ENCODE peak calls at places on chromosomes 12 and 14, in ten cellular contexts. W is thoracic aorta; E is spleen; R is mucosa of descending colon; B is kidney; K is heart left ventricle; V is colonic mucosa; J is aorta; P is psoas muscle; D is CD8-positive, alpha-beta memory T cell. Z is an unnamed sample.

GRCh38 chr12:58601529-58601928 is 318.8 kb downstream of the LRIG3 start:
- DNase-seq in R (no peak), E (no peak), D (no peak), B (no peak), K (no peak), V (no peak), J (no peak), P (no peak), W (no peak), Z (no peak)

GRCh38 chr14:34237098-34237497 is 224.9 kb downstream of the SPTSSA start:
- DNase-seq in D (no peak), W (no peak), V (no peak), R (no peak), P (no peak), K (no peak), B (no peak), J (no peak), E (no peak), Z (no peak)

GRCh38 chr12:1911598-1912575 is 6.6 kb downstream of the CACNA2D4 start:
- DNase-seq in J (peak; percentile 65), V (peak; percentile 10), R (no peak), E (peak; percentile 65), W (no peak), D (no peak), B (no peak), P (peak; percentile 88), K (no peak), Z (no peak)

GRCh38 chr12:53973093-53974042 is at the start of gene HOXC11:
- DNase-seq in J (peak; percentile 90), B (peak; percentile 90), R (no peak), K (no peak), E (peak; percentile 62), W (no peak), D (no peak), V (no peak), P (peak; percentile 73), Z (no peak)

GRCh38 chr12:91576432-91576831 is 393.8 kb upstream of the DCN start:
- DNase-seq in B (no peak), J (no peak), D (no peak), R (no peak), V (no peak), W (no peak), K (no peak), E (no peak), P (no peak), Z (no peak)

GRCh38 chr12:118773956-118774723 is 207.2 kb upstream of the SRRM4 start:
- DNase-seq in D (no peak), P (no peak), K (no peak), J (peak; percentile 72), W (no peak), B (no peak), V (no peak), R (no peak), E (no peak), Z (peak; percentile 87)

GRCh38 chr14:82385043-82385442 is 851.4 kb upstream of the SEL1L start:
- DNase-seq in V (no peak), E (no peak), J (no peak), B (no peak), P (no peak), D (no peak), R (no peak), K (no peak), W (no peak), Z (no peak)

GRCh38 chr14:53217283-53217994 is 64.3 kb upstream of the DDHD1 start:
- DNase-seq in R (peak; percentile 85), J (peak; percentile 92), V (peak; percentile 78), E (peak; percentile 93), K (peak; percentile 83), P (peak; percentile 81), D (peak; percentile 55), B (peak; percentile 91), W (peak; percentile 9), Z (peak; percentile 45)

GRCh38 chr14:106210650-106211049 is 684.3 kb downstream of the TMEM121 start:
- DNase-seq in W (no peak), V (no peak), K (no peak), R (no peak), E (no peak), P (no peak), B (no peak), D (no peak), J (no peak), Z (no peak)

GRCh38 chr12:11482955-11483354 is 87.6 kb upstream of the PRB2 start:
- DNase-seq in K (no peak), W (no peak), V (no peak), J (no peak), E (no peak), D (no peak), B (no peak), P (no peak), R (no peak), Z (no peak)

GRCh38 chr14:90830931-90831701 is 14.9 kb upstream of the TTC7B start:
- DNase-seq in W (no peak), E (peak; percentile 73), K (no peak), J (peak; percentile 69), R (no peak), D (no peak), P (peak; percentile 39), V (no peak), B (peak; percentile 66), Z (no peak)

GRCh38 chr12:91657016-91657415 is 474.4 kb upstream of the DCN start:
- DNase-seq in V (no peak), B (no peak), W (no peak), D (no peak), P (no peak), E (no peak), J (no peak), R (no peak), K (no peak), Z (no peak)

GRCh38 chr12:52713960-52714886 is 10.9 kb upstream of the KRT77 start:
- DNase-seq in K (no peak), D (no peak), J (no peak), R (no peak), E (no peak), W (no peak), B (peak; percentile 64), V (no peak), P (no peak), Z (no peak)
- H3K4me3 ChIP-seq in K (peak overlapping the region; percentile 3), D (peak overlapping the region; percentile 42), J (no peak overlapping the region), R (no peak overlapping the region), E (no peak overlapping the region), W (peak overlapping the region; percentile 23), B (no peak overlapping the region), V (no peak overlapping the region), P (no peak overlapping the region), Z (peak overlapping the region; percentile 4)

GRCh38 chr12:117466677-117467362 is 105.4 kb upstream of the NOS1 start:
- DNase-seq in K (no peak), W (no peak), B (no peak), R (peak; percentile 30), J (no peak), E (no peak), P (no peak), V (no peak), D (no peak), Z (no peak)
- H3K9me3 ChIP-seq in K (peaks cover 11% of the 10 kb centered on the region), W (no peaks in the 10 kb centered on the region), B (peaks cover 6% of the 10 kb centered on the region), R (peaks cover 4% of the 10 kb centered on the region), J (peaks cover 2% of the 10 kb centered on the region), E (peaks cover 11% of the 10 kb centered on the region), P (peaks cover 6% of the 10 kb centered on the region), V (no peaks in the 10 kb centered on the region), D (no peaks in the 10 kb centered on the region), Z (peaks cover 2% of the 10 kb centered on the region)

DNA sequence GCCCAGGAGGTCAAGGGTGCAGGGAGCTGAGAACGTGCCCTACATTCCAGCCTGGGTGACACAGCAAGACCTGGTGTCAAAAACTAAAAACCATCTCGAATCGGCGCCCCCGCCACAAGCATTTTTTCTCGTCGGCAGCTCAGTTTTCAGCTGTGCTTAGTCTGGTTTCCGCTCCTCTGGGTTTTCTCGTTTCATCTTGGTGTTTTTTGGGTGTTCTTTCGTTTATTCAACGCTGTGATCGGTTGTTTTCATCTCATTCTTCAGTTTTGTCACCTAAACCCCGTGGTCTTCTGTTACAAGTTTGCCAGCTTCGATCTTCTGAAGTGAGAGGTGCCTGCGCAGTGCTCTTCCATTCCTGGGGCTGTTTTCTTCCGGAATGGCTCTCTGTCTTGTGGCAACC is 41.4 kb downstream of the NOC4L start:
- DNase-seq in W (no peak), J (no peak), V (no peak), K (no peak), B (peak; percentile 32), R (no peak), P (no peak), D (no peak), E (no peak), Z (no peak)
- H3K4me3 ChIP-seq in W (peak overlapping the region; percentile 59), J (no peak overlapping the region), V (no peak overlapping the region), K (no peak overlapping the region), B (no peak overlapping the region), R (no peak overlapping the region), P (no peak overlapping the region), D (peak overlapping the region; percentile 61), E (no peak overlapping the region), Z (no peak overlapping the region)

GRCh38 chr12:34297790-34298164 is 275.5 kb downstream of the ALG10 start:
- DNase-seq in V (no peak), P (peak; percentile 27), K (peak; percentile 6), E (peak; percentile 22), R (no peak), D (no peak), J (peak; percentile 7), B (no peak), W (no peak), Z (no peak)

GRCh38 chr12:34297126-34297789 is 275.0 kb downstream of the ALG10 start:
- DNase-seq in V (no peak), B (peak; percentile 41), K (peak; percentile 9), D (no peak), W (no peak), E (peak; percentile 41), R (no peak), P (peak; percentile 19), J (peak; percentile 43), Z (no peak)

GRCh38 chr12:34298971-34299801 is 276.9 kb downstream of the ALG10 start:
- DNase-seq in W (no peak), P (peak; percentile 9), B (peak; percentile 34), D (no peak), R (peak; percentile 8), V (no peak), K (peak; percentile 10), J (peak; percentile 33), E (peak; percentile 51), Z (no peak)

GRCh38 chr12:34299802-34300193 is 277.5 kb downstream of the ALG10 start:
- DNase-seq in R (no peak), W (no peak), J (peak; percentile 51), E (peak; percentile 16), V (no peak), K (no peak), B (peak; percentile 13), D (no peak), P (peak; percentile 12), Z (no peak)

DNA sequence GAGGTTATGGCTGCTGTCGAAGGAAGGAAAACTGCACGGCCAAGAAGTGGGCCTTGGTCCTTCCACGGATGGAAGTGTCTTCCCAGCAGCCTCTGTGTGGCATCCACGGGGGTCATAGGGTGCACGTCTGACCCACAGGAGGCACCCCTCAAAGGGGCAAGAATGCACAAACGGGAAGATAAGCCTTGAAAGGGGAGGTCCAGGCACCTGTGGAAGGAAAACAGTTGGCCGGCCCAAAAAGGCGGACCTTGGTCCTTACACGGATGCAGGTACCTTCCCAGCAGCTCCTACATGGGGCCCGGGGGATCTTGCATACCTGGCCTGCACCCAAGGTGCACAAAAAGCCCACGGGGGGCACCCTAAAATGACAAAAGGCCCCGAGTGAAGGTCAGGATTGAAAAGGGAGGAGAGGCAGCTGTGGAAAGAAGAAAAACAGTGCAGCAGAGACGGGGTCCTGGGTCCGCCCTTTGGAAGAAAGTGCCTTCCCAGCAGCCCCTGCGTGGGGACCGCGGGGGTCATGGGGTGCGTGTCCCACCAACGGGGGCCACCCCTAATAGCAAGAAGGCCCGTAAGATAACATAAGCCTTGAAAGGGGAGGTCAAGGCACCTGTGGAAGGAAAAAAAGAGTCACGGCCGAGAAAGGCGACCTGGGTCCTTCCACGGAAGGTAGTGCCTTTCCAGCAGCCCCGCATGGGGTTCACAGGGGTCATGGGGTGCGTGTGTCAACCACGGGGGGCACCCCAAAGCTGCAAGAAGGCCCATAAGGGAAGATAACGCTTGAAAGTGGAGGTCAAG is 276.1 kb downstream of the ALG10 start:
- DNase-seq in K (peak; percentile 5), B (peak; percentile 36), W (no peak), E (peak; percentile 30), V (no peak), D (no peak), J (peak; percentile 49), R (peak; percentile 3), P (peak; percentile 17), Z (no peak)
- H3K9me3 ChIP-seq in K (no peaks in the 10 kb centered on the region), B (no peaks in the 10 kb centered on the region), W (no peaks in the 10 kb centered on the region), E (peaks cover 80% of the 10 kb centered on the region), V (no peaks in the 10 kb centered on the region), D (no peaks in the 10 kb centered on the region), J (no peaks in the 10 kb centered on the region), R (peaks cover 99% of the 10 kb centered on the region), P (no peaks in the 10 kb centered on the region), Z (peaks cover 38% of the 10 kb centered on the region)

Z was measured in iPS DF 6.9.